ENCODE peak calls at places on chromosomes 1 and 21, in ten cellular contexts. One of them, this sample, is unnamed.
A peak's percentile ranks its signal among the peaks of the same experiment; 100 is the strongest.

GRCh38 chr1:28853033-28853742 is 41.2 kb downstream of the OPRD1 start:
- DNase-seq in pancreas: no peak
- DNase-seq in H1: no peak
- DNase-seq in endodermal cell: no peak
- DNase-seq in K562: no peak
- DNase-seq in right lobe of liver: no peak
- DNase-seq in adrenal gland: no peak
- DNase-seq in ovary: no peak
- DNase-seq in upper lobe of right lung: no peak
- DNase-seq in neural progenitor cell: peak; percentile 36
- DNase-seq in this sample: no peak

GRCh38 chr1:164576311-164577271 is 17.6 kb downstream of the PBX1 start:
- DNase-seq in pancreas: no peak
- DNase-seq in H1: no peak
- DNase-seq in endodermal cell: peak; percentile 83
- DNase-seq in K562: no peak
- DNase-seq in right lobe of liver: no peak
- DNase-seq in adrenal gland: peak; percentile 72
- DNase-seq in ovary: peak; percentile 61
- DNase-seq in upper lobe of right lung: no peak
- DNase-seq in neural progenitor cell: peak; percentile 70
- DNase-seq in this sample: peak; percentile 77

GRCh38 chr1:39576016-39576657 is 453 bp downstream of the PABPC4 start:
- DNase-seq in pancreas: no peak
- DNase-seq in H1: no peak
- DNase-seq in endodermal cell: peak; percentile 62
- DNase-seq in K562: peak; percentile 74
- DNase-seq in right lobe of liver: peak; percentile 57
- DNase-seq in adrenal gland: no peak
- DNase-seq in ovary: peak; percentile 67
- DNase-seq in upper lobe of right lung: peak; percentile 73
- DNase-seq in neural progenitor cell: peak; percentile 76
- DNase-seq in this sample: peak; percentile 75

GRCh38 chr1:219085988-219086387 is 87.7 kb upstream of the LYPLAL1 start:
- DNase-seq in pancreas: no peak
- DNase-seq in H1: no peak
- DNase-seq in endodermal cell: no peak
- DNase-seq in K562: no peak
- DNase-seq in right lobe of liver: no peak
- DNase-seq in adrenal gland: no peak
- DNase-seq in ovary: no peak
- DNase-seq in upper lobe of right lung: no peak
- DNase-seq in neural progenitor cell: no peak
- DNase-seq in this sample: no peak

GRCh38 chr1:119286587-119287181 is 81.9 kb upstream of the HAO2 start:
- DNase-seq in pancreas: no peak
- DNase-seq in H1: no peak
- DNase-seq in endodermal cell: peak; percentile 84
- DNase-seq in K562: peak; percentile 68
- DNase-seq in right lobe of liver: no peak
- DNase-seq in adrenal gland: no peak
- DNase-seq in ovary: no peak
- DNase-seq in upper lobe of right lung: no peak
- DNase-seq in neural progenitor cell: peak; percentile 75
- DNase-seq in this sample: no peak

GRCh38 chr1:97412155-97412554 is 508.7 kb downstream of the DPYD start:
- DNase-seq in pancreas: no peak
- DNase-seq in H1: no peak
- DNase-seq in endodermal cell: no peak
- DNase-seq in K562: no peak
- DNase-seq in right lobe of liver: no peak
- DNase-seq in adrenal gland: no peak
- DNase-seq in ovary: no peak
- DNase-seq in upper lobe of right lung: no peak
- DNase-seq in neural progenitor cell: no peak
- DNase-seq in this sample: no peak

GRCh38 chr1:241846862-241847539 is 1.0 kb upstream of the EXO1 start:
- DNase-seq in pancreas: no peak
- DNase-seq in H1: no peak
- DNase-seq in endodermal cell: no peak
- DNase-seq in K562: peak; percentile 23
- DNase-seq in right lobe of liver: no peak
- DNase-seq in adrenal gland: no peak
- DNase-seq in ovary: no peak
- DNase-seq in upper lobe of right lung: no peak
- DNase-seq in neural progenitor cell: no peak
- DNase-seq in this sample: no peak

GRCh38 chr1:197481101-197481500 is 213.0 kb downstream of the CRB1 start:
- DNase-seq in pancreas: no peak
- DNase-seq in H1: no peak
- DNase-seq in endodermal cell: no peak
- DNase-seq in K562: no peak
- DNase-seq in right lobe of liver: no peak
- DNase-seq in adrenal gland: no peak
- DNase-seq in ovary: no peak
- DNase-seq in upper lobe of right lung: peak; percentile 37
- DNase-seq in neural progenitor cell: no peak
- DNase-seq in this sample: no peak

GRCh38 chr1:38733761-38734160 is 125.8 kb downstream of the RRAGC start:
- DNase-seq in pancreas: no peak
- DNase-seq in H1: no peak
- DNase-seq in endodermal cell: no peak
- DNase-seq in K562: no peak
- DNase-seq in right lobe of liver: no peak
- DNase-seq in adrenal gland: no peak
- DNase-seq in ovary: no peak
- DNase-seq in upper lobe of right lung: no peak
- DNase-seq in neural progenitor cell: no peak
- DNase-seq in this sample: no peak

GRCh38 chr1:234400773-234401172 is 27.5 kb downstream of the COA6 start:
- DNase-seq in pancreas: no peak
- DNase-seq in H1: no peak
- DNase-seq in endodermal cell: no peak
- DNase-seq in K562: no peak
- DNase-seq in right lobe of liver: no peak
- DNase-seq in adrenal gland: no peak
- DNase-seq in ovary: no peak
- DNase-seq in upper lobe of right lung: no peak
- DNase-seq in neural progenitor cell: no peak
- DNase-seq in this sample: no peak

GRCh38 chr21:44644878-44645277 is 1.3 kb upstream of the KRTAP10-11 start:
- DNase-seq in pancreas: no peak
- DNase-seq in H1: no peak
- DNase-seq in endodermal cell: no peak
- DNase-seq in K562: no peak
- DNase-seq in right lobe of liver: no peak
- DNase-seq in adrenal gland: no peak
- DNase-seq in ovary: no peak
- DNase-seq in upper lobe of right lung: no peak
- DNase-seq in neural progenitor cell: no peak
- DNase-seq in this sample: no peak

GRCh38 chr1:3135073-3135745 is 66.2 kb downstream of the PRDM16 start:
- DNase-seq in pancreas: peak; percentile 77
- DNase-seq in H1: no peak
- DNase-seq in endodermal cell: no peak
- DNase-seq in K562: no peak
- DNase-seq in right lobe of liver: no peak
- DNase-seq in adrenal gland: no peak
- DNase-seq in ovary: no peak
- DNase-seq in upper lobe of right lung: no peak
- DNase-seq in neural progenitor cell: peak; percentile 45
- DNase-seq in this sample: no peak

GRCh38 chr1:148308832-148309458 is 156.9 kb upstream of the NBPF11 start:
- DNase-seq in pancreas: no peak
- DNase-seq in H1: no peak
- DNase-seq in endodermal cell: peak; percentile 49
- DNase-seq in K562: peak; percentile 9
- DNase-seq in right lobe of liver: no peak
- DNase-seq in adrenal gland: no peak
- DNase-seq in ovary: no peak
- DNase-seq in upper lobe of right lung: no peak
- DNase-seq in neural progenitor cell: no peak
- DNase-seq in this sample: no peak

GRCh38 chr1:5142389-5142788 is 488.0 kb downstream of the AJAP1 start:
- DNase-seq in pancreas: no peak
- DNase-seq in H1: no peak
- DNase-seq in endodermal cell: no peak
- DNase-seq in K562: no peak
- DNase-seq in right lobe of liver: no peak
- DNase-seq in adrenal gland: no peak
- DNase-seq in ovary: no peak
- DNase-seq in upper lobe of right lung: no peak
- DNase-seq in neural progenitor cell: no peak
- DNase-seq in this sample: no peak
- H3K9me3 ChIP-seq in pancreas: no peaks in the 10 kb centered on the region
- H3K9me3 ChIP-seq in H1: no peaks in the 10 kb centered on the region
- H3K9me3 ChIP-seq in endodermal cell: no peaks in the 10 kb centered on the region
- H3K9me3 ChIP-seq in K562: no peaks in the 10 kb centered on the region
- H3K9me3 ChIP-seq in right lobe of liver: no peaks in the 10 kb centered on the region
- H3K9me3 ChIP-seq in adrenal gland: no peaks in the 10 kb centered on the region
- H3K9me3 ChIP-seq in ovary: no peaks in the 10 kb centered on the region
- H3K9me3 ChIP-seq in upper lobe of right lung: no peaks in the 10 kb centered on the region
- H3K9me3 ChIP-seq in neural progenitor cell: no peaks in the 10 kb centered on the region
- H3K9me3 ChIP-seq in this sample: no peaks in the 10 kb centered on the region

DNA sequence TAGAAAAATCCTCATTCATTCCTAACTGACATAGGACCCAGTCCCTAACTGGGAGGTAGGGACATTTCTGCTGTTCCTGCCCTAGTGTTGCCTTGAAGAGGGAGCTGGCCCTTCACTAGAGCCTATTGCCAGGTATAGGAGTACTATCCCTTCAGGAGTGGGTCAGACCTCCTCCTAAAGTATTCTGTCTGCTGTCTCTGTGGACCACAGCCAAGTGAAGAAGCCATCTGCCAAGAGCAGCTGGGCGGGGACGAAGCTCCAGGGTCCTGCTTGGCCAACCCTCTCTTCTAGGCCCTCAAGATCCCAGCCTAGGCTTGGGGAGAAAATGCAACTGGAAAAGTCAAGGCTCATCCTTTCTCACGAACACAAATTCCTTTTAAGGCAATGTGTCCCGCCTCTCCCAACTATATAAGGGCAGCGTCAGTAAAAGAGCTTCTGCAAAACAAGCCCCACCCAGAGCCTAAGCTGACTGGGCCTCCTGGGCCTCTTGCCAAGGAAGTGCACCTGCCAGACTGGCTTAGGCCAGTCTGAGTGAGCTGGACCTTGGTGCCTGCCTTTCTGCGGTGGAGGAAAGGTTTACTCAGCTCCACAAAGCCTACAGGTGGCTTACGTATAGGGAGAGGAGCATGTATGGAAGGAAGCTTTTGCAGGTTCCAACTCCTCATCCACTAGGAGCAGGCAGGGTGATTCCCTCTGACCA is 638 bp upstream of the TUFT1 start:
- DNase-seq in pancreas: peak; percentile 93
- DNase-seq in H1: no peak
- DNase-seq in endodermal cell: peak; percentile 81
- DNase-seq in K562: peak; percentile 63
- DNase-seq in right lobe of liver: peak; percentile 92
- DNase-seq in adrenal gland: peak; percentile 90
- DNase-seq in ovary: peak; percentile 86
- DNase-seq in upper lobe of right lung: peak; percentile 92
- DNase-seq in neural progenitor cell: peak; percentile 52
- DNase-seq in this sample: peak; percentile 84
- H3K4me1 ChIP-seq in pancreas: peaks cover 6% of the 10 kb centered on the region
- H3K4me1 ChIP-seq in H1: peaks cover 7% of the 10 kb centered on the region
- H3K4me1 ChIP-seq in endodermal cell: peaks cover 3% of the 10 kb centered on the region
- H3K4me1 ChIP-seq in K562: peaks cover 14% of the 10 kb centered on the region
- H3K4me1 ChIP-seq in right lobe of liver: peaks cover 16% of the 10 kb centered on the region
- H3K4me1 ChIP-seq in adrenal gland: peaks cover 13% of the 10 kb centered on the region
- H3K4me1 ChIP-seq in ovary: peaks cover 4% of the 10 kb centered on the region
- H3K4me1 ChIP-seq in upper lobe of right lung: peaks cover 9% of the 10 kb centered on the region
- H3K4me1 ChIP-seq in neural progenitor cell: peaks cover 6% of the 10 kb centered on the region
- H3K4me1 ChIP-seq in this sample: peaks cover 6% of the 10 kb centered on the region

GRCh38 chr1:13968361-13968760 is 268.4 kb downstream of the PRDM2 start:
- DNase-seq in pancreas: no peak
- DNase-seq in H1: no peak
- DNase-seq in endodermal cell: no peak
- DNase-seq in K562: no peak
- DNase-seq in right lobe of liver: no peak
- DNase-seq in adrenal gland: no peak
- DNase-seq in ovary: no peak
- DNase-seq in upper lobe of right lung: no peak
- DNase-seq in neural progenitor cell: no peak
- DNase-seq in this sample: no peak
- H3K9me3 ChIP-seq in pancreas: no peaks in the 10 kb centered on the region
- H3K9me3 ChIP-seq in H1: peaks cover 14% of the 10 kb centered on the region
- H3K9me3 ChIP-seq in endodermal cell: peaks cover 18% of the 10 kb centered on the region
- H3K9me3 ChIP-seq in K562: no peaks in the 10 kb centered on the region
- H3K9me3 ChIP-seq in right lobe of liver: no peaks in the 10 kb centered on the region
- H3K9me3 ChIP-seq in adrenal gland: no peaks in the 10 kb centered on the region
- H3K9me3 ChIP-seq in ovary: no peaks in the 10 kb centered on the region
- H3K9me3 ChIP-seq in upper lobe of right lung: peaks cover 7% of the 10 kb centered on the region
- H3K9me3 ChIP-seq in neural progenitor cell: no peaks in the 10 kb centered on the region
- H3K9me3 ChIP-seq in this sample: peaks cover 2% of the 10 kb centered on the region

GRCh38 chr1:245791410-245792312 is 636.9 kb downstream of the KIF26B start:
- DNase-seq in pancreas: no peak
- DNase-seq in H1: no peak
- DNase-seq in endodermal cell: no peak
- DNase-seq in K562: no peak
- DNase-seq in right lobe of liver: no peak
- DNase-seq in adrenal gland: no peak
- DNase-seq in ovary: no peak
- DNase-seq in upper lobe of right lung: no peak
- DNase-seq in neural progenitor cell: no peak
- DNase-seq in this sample: no peak

GRCh38 chr1:245790441-245790840 is 635.7 kb downstream of the KIF26B start:
- DNase-seq in pancreas: no peak
- DNase-seq in H1: no peak
- DNase-seq in endodermal cell: no peak
- DNase-seq in K562: no peak
- DNase-seq in right lobe of liver: no peak
- DNase-seq in adrenal gland: no peak
- DNase-seq in ovary: no peak
- DNase-seq in upper lobe of right lung: no peak
- DNase-seq in neural progenitor cell: no peak
- DNase-seq in this sample: no peak

GRCh38 chr1:245785433-245785832 is 630.6 kb downstream of the KIF26B start:
- DNase-seq in pancreas: no peak
- DNase-seq in H1: no peak
- DNase-seq in endodermal cell: peak; percentile 60
- DNase-seq in K562: no peak
- DNase-seq in right lobe of liver: no peak
- DNase-seq in adrenal gland: no peak
- DNase-seq in ovary: no peak
- DNase-seq in upper lobe of right lung: no peak
- DNase-seq in neural progenitor cell: no peak
- DNase-seq in this sample: no peak

GRCh38 chr1:245788886-245789285 is 634.1 kb downstream of the KIF26B start:
- DNase-seq in pancreas: no peak
- DNase-seq in H1: no peak
- DNase-seq in endodermal cell: no peak
- DNase-seq in K562: no peak
- DNase-seq in right lobe of liver: no peak
- DNase-seq in adrenal gland: no peak
- DNase-seq in ovary: no peak
- DNase-seq in upper lobe of right lung: no peak
- DNase-seq in neural progenitor cell: no peak
- DNase-seq in this sample: no peak

DNA sequence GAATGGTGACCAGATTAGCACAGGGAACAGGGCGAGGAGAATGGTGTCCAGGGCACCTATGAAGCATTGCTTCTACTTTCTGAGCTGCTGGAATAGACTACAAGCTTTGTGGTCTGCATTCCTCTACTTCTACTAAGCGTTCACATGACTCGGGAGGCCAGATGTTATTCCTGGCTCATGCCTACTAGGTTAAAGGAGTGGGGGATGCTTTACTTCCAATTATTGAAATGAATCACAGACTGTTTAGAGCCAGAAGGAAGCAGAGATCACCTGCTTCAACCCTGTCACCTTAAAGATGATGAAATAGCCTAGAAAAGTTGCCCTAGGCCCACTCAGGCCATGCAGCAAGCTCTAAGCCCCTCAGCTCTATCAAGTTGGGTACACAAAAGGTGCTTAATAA is 633.5 kb downstream of the KIF26B start:
- DNase-seq in pancreas: no peak
- DNase-seq in H1: no peak
- DNase-seq in endodermal cell: no peak
- DNase-seq in K562: no peak
- DNase-seq in right lobe of liver: no peak
- DNase-seq in adrenal gland: no peak
- DNase-seq in ovary: no peak
- DNase-seq in upper lobe of right lung: no peak
- DNase-seq in neural progenitor cell: no peak
- DNase-seq in this sample: no peak
- H3K4me1 ChIP-seq in pancreas: no peaks in the 10 kb centered on the region
- H3K4me1 ChIP-seq in H1: no peaks in the 10 kb centered on the region
- H3K4me1 ChIP-seq in endodermal cell: no peaks in the 10 kb centered on the region
- H3K4me1 ChIP-seq in K562: peaks cover 3% of the 10 kb centered on the region
- H3K4me1 ChIP-seq in right lobe of liver: no peaks in the 10 kb centered on the region
- H3K4me1 ChIP-seq in adrenal gland: no peaks in the 10 kb centered on the region
- H3K4me1 ChIP-seq in ovary: no peaks in the 10 kb centered on the region
- H3K4me1 ChIP-seq in upper lobe of right lung: no peaks in the 10 kb centered on the region
- H3K4me1 ChIP-seq in neural progenitor cell: no peaks in the 10 kb centered on the region
- H3K4me1 ChIP-seq in this sample: peaks cover 3% of the 10 kb centered on the region